ENCODE peak calls at places on chromosomes 16 and 17, in seven cellular contexts. One of them, this sample, is unnamed.

GRCh38 chr17:34146440-34147043 is 108.5 kb upstream of the CCL2 start:
- DNase-seq in neuronal stem cell: peak
- DNase-seq in H1: no peak
- DNase-seq in IMR-90: no peak
- DNase-seq in mesendoderm: peak
- DNase-seq in trophoblast cell: peak
- DNase-seq in mesenchymal stem cell: no peak
- DNase-seq in this sample: peak

GRCh38 chr17:17683710-17684365 is 2.6 kb downstream of the RAI1 start:
- DNase-seq in mesendoderm: no peak
- DNase-seq in H1: no peak
- DNase-seq in IMR-90: no peak
- DNase-seq in mesenchymal stem cell: peak
- DNase-seq in neuronal stem cell: no peak
- DNase-seq in trophoblast cell: no peak
- DNase-seq in this sample: no peak

GRCh38 chr16:85360323-85361277 is 248.3 kb upstream of the CIBAR2 start:
- DNase-seq in mesendoderm: no peak
- DNase-seq in IMR-90: no peak
- DNase-seq in trophoblast cell: peak
- DNase-seq in mesenchymal stem cell: peak
- DNase-seq in neuronal stem cell: no peak
- DNase-seq in H1: no peak
- DNase-seq in this sample: no peak

GRCh38 chr16:67848118-67848517 is 625 bp upstream of the CENPT start:
- DNase-seq in IMR-90: no peak
- DNase-seq in neuronal stem cell: no peak
- DNase-seq in mesenchymal stem cell: no peak
- DNase-seq in H1: no peak
- DNase-seq in trophoblast cell: no peak
- DNase-seq in mesendoderm: no peak
- DNase-seq in this sample: no peak

GRCh38 chr16:71867934-71868333 is 16.0 kb downstream of the ZNF821 start:
- DNase-seq in mesendoderm: peak
- DNase-seq in mesenchymal stem cell: no peak
- DNase-seq in IMR-90: no peak
- DNase-seq in neuronal stem cell: no peak
- DNase-seq in H1: no peak
- DNase-seq in trophoblast cell: no peak
- DNase-seq in this sample: peak

GRCh38 chr16:71896688-71897368 is 1.5 kb downstream of the IST1 start:
- DNase-seq in mesenchymal stem cell: no peak
- DNase-seq in mesendoderm: no peak
- DNase-seq in neuronal stem cell: no peak
- DNase-seq in H1: no peak
- DNase-seq in IMR-90: no peak
- DNase-seq in trophoblast cell: peak
- DNase-seq in this sample: no peak

GRCh38 chr17:58344047-58344790 is 7.8 kb downstream of the SUPT4H1 start:
- DNase-seq in neuronal stem cell: no peak
- DNase-seq in H1: no peak
- DNase-seq in IMR-90: no peak
- DNase-seq in mesendoderm: no peak
- DNase-seq in mesenchymal stem cell: no peak
- DNase-seq in trophoblast cell: peak
- DNase-seq in this sample: no peak

GRCh38 chr17:59311051-59311468 is 20.4 kb upstream of the YPEL2 start:
- DNase-seq in mesenchymal stem cell: peak
- DNase-seq in trophoblast cell: peak
- DNase-seq in mesendoderm: peak
- DNase-seq in neuronal stem cell: peak
- DNase-seq in H1: no peak
- DNase-seq in IMR-90: peak
- DNase-seq in this sample: peak

GRCh38 chr17:34171245-34171818 is 83.8 kb upstream of the CCL2 start:
- DNase-seq in mesendoderm: peak
- DNase-seq in H1: no peak
- DNase-seq in neuronal stem cell: peak
- DNase-seq in IMR-90: peak
- DNase-seq in mesenchymal stem cell: peak
- DNase-seq in trophoblast cell: peak
- DNase-seq in this sample: peak

GRCh38 chr16:51155901-51156810 is 5.1 kb upstream of the SALL1 start:
- DNase-seq in mesenchymal stem cell: peak
- DNase-seq in mesendoderm: peak
- DNase-seq in IMR-90: peak
- DNase-seq in trophoblast cell: no peak
- DNase-seq in H1: no peak
- DNase-seq in neuronal stem cell: no peak
- DNase-seq in this sample: no peak

GRCh38 chr16:66291833-66292232 is 74.7 kb upstream of the CDH5 start:
- DNase-seq in trophoblast cell: no peak
- DNase-seq in mesenchymal stem cell: no peak
- DNase-seq in neuronal stem cell: no peak
- DNase-seq in IMR-90: no peak
- DNase-seq in mesendoderm: no peak
- DNase-seq in H1: no peak
- DNase-seq in this sample: no peak

GRCh38 chr17:62868008-62868407 is 59.9 kb upstream of the MARCHF10 start:
- DNase-seq in mesendoderm: no peak
- DNase-seq in trophoblast cell: peak
- DNase-seq in H1: no peak
- DNase-seq in neuronal stem cell: no peak
- DNase-seq in mesenchymal stem cell: no peak
- DNase-seq in IMR-90: no peak
- DNase-seq in this sample: no peak

GRCh38 chr17:45034599-45034998 is 16.8 kb downstream of the DCAKD start:
- DNase-seq in H1: no peak
- DNase-seq in IMR-90: no peak
- DNase-seq in mesenchymal stem cell: no peak
- DNase-seq in trophoblast cell: no peak
- DNase-seq in mesendoderm: no peak
- DNase-seq in neuronal stem cell: no peak
- DNase-seq in this sample: no peak

GRCh38 chr16:2968368-2968737 is 795 bp upstream of the PAQR4 start:
- DNase-seq in trophoblast cell: no peak
- DNase-seq in H1: no peak
- DNase-seq in mesendoderm: no peak
- DNase-seq in neuronal stem cell: no peak
- DNase-seq in IMR-90: no peak
- DNase-seq in mesenchymal stem cell: no peak
- DNase-seq in this sample: no peak

GRCh38 chr16:67649494-67649931 is 4.6 kb downstream of the CARMIL2 start:
- DNase-seq in IMR-90: no peak
- DNase-seq in mesenchymal stem cell: no peak
- DNase-seq in mesendoderm: peak
- DNase-seq in H1: no peak
- DNase-seq in trophoblast cell: peak
- DNase-seq in neuronal stem cell: peak
- DNase-seq in this sample: peak

GRCh38 chr17:68821860-68822693 is 133.1 kb downstream of the ABCA8 start:
- DNase-seq in neuronal stem cell: no peak
- DNase-seq in mesenchymal stem cell: peak
- DNase-seq in mesendoderm: no peak
- DNase-seq in H1: no peak
- DNase-seq in trophoblast cell: peak
- DNase-seq in IMR-90: peak
- DNase-seq in this sample: no peak

GRCh38 chr17:27878776-27879562 is 14.2 kb downstream of the LYRM9 start:
- DNase-seq in IMR-90: no peak
- DNase-seq in mesenchymal stem cell: no peak
- DNase-seq in mesendoderm: no peak
- DNase-seq in H1: no peak
- DNase-seq in neuronal stem cell: no peak
- DNase-seq in trophoblast cell: peak
- DNase-seq in this sample: no peak

GRCh38 chr17:21841839-21842238 is 149.5 kb downstream of the KCNJ18 start:
- DNase-seq in neuronal stem cell: no peak
- DNase-seq in mesenchymal stem cell: no peak
- DNase-seq in IMR-90: no peak
- DNase-seq in mesendoderm: no peak
- DNase-seq in trophoblast cell: no peak
- DNase-seq in H1: no peak
- DNase-seq in this sample: no peak

GRCh38 chr16:81394966-81395655 is 49.5 kb upstream of the CMIP start:
- DNase-seq in mesenchymal stem cell: no peak
- DNase-seq in IMR-90: no peak
- DNase-seq in neuronal stem cell: no peak
- DNase-seq in trophoblast cell: peak
- DNase-seq in mesendoderm: no peak
- DNase-seq in H1: no peak
- DNase-seq in this sample: no peak

GRCh38 chr17:6303664-6304063 is 131.3 kb downstream of the AIPL1 start:
- DNase-seq in neuronal stem cell: peak
- DNase-seq in mesendoderm: peak
- DNase-seq in IMR-90: no peak
- DNase-seq in trophoblast cell: peak
- DNase-seq in mesenchymal stem cell: peak
- DNase-seq in H1: no peak
- DNase-seq in this sample: peak

GRCh38 chr16:54462151-54462651 is 175.6 kb upstream of the IRX3 start:
- DNase-seq in mesenchymal stem cell: no peak
- DNase-seq in neuronal stem cell: no peak
- DNase-seq in H1: no peak
- DNase-seq in IMR-90: no peak
- DNase-seq in trophoblast cell: no peak
- DNase-seq in mesendoderm: no peak
- DNase-seq in this sample: no peak

DNA sequence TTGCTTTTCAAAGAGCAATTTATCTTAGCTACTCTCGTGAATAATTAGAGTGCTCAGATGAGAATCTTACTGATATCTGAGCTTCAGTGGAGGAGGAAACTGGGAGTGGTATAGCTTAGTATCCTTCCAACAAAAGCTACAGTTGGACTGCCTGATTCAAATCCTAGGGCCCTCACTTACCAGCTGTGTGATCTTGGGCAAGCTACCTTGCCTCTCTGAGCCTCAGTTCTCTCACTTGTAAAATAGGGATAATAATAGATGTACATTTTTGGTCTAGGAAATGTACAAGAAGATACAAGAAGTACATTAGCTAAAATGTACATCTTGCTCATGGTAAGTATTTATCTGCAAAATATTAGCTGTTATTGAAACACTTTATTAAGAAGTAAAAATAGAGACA is 502.0 kb downstream of the HAPSTR1 start:
- DNase-seq in trophoblast cell: no peak
- DNase-seq in H1: no peak
- DNase-seq in mesendoderm: no peak
- DNase-seq in neuronal stem cell: no peak
- DNase-seq in mesenchymal stem cell: no peak
- DNase-seq in IMR-90: no peak
- DNase-seq in this sample: no peak
- H2BK120ac ChIP-seq in trophoblast cell: no peak
- H2BK120ac ChIP-seq in H1: no peak
- H2BK120ac ChIP-seq in mesendoderm: no peak
- H2BK120ac ChIP-seq in neuronal stem cell: no peak
- H2BK120ac ChIP-seq in mesenchymal stem cell: no peak
- H2BK120ac ChIP-seq in IMR-90: no peak
- H2BK120ac ChIP-seq in this sample: no peak

GRCh38 chr16:20320178-20320577 is 7.1 kb downstream of the GP2 start:
- DNase-seq in trophoblast cell: no peak
- DNase-seq in mesenchymal stem cell: no peak
- DNase-seq in mesendoderm: no peak
- DNase-seq in IMR-90: no peak
- DNase-seq in H1: no peak
- DNase-seq in neuronal stem cell: no peak
- DNase-seq in this sample: no peak
- H2BK120ac ChIP-seq in trophoblast cell: no peak
- H2BK120ac ChIP-seq in mesenchymal stem cell: no peak
- H2BK120ac ChIP-seq in mesendoderm: no peak
- H2BK120ac ChIP-seq in IMR-90: no peak
- H2BK120ac ChIP-seq in H1: no peak
- H2BK120ac ChIP-seq in neuronal stem cell: no peak
- H2BK120ac ChIP-seq in this sample: no peak

GRCh38 chr17:14004927-14005630 is 64.2 kb upstream of the COX10 start:
- DNase-seq in neuronal stem cell: no peak
- DNase-seq in trophoblast cell: peak
- DNase-seq in mesendoderm: no peak
- DNase-seq in IMR-90: no peak
- DNase-seq in H1: no peak
- DNase-seq in mesenchymal stem cell: no peak
- DNase-seq in this sample: no peak
- H2BK120ac ChIP-seq in neuronal stem cell: no peak
- H2BK120ac ChIP-seq in trophoblast cell: no peak
- H2BK120ac ChIP-seq in mesendoderm: no peak
- H2BK120ac ChIP-seq in IMR-90: no peak
- H2BK120ac ChIP-seq in H1: no peak
- H2BK120ac ChIP-seq in mesenchymal stem cell: no peak
- H2BK120ac ChIP-seq in this sample: no peak

GRCh38 chr17:47634870-47635269 is 14.8 kb upstream of the KPNB1 start:
- DNase-seq in trophoblast cell: no peak
- DNase-seq in H1: no peak
- DNase-seq in mesenchymal stem cell: no peak
- DNase-seq in mesendoderm: no peak
- DNase-seq in neuronal stem cell: no peak
- DNase-seq in IMR-90: no peak
- DNase-seq in this sample: no peak

GRCh38 chr17:47630614-47631013 is 19.1 kb upstream of the KPNB1 start:
- DNase-seq in IMR-90: no peak
- DNase-seq in neuronal stem cell: no peak
- DNase-seq in H1: no peak
- DNase-seq in mesenchymal stem cell: no peak
- DNase-seq in trophoblast cell: no peak
- DNase-seq in mesendoderm: no peak
- DNase-seq in this sample: no peak

GRCh38 chr17:47633996-47634395 is 15.7 kb upstream of the KPNB1 start:
- DNase-seq in mesenchymal stem cell: no peak
- DNase-seq in neuronal stem cell: no peak
- DNase-seq in IMR-90: no peak
- DNase-seq in trophoblast cell: no peak
- DNase-seq in H1: no peak
- DNase-seq in mesendoderm: no peak
- DNase-seq in this sample: no peak

GRCh38 chr17:47635734-47636133 is 14.0 kb upstream of the KPNB1 start:
- DNase-seq in IMR-90: no peak
- DNase-seq in trophoblast cell: no peak
- DNase-seq in mesendoderm: no peak
- DNase-seq in neuronal stem cell: no peak
- DNase-seq in H1: no peak
- DNase-seq in mesenchymal stem cell: no peak
- DNase-seq in this sample: no peak

DNA sequence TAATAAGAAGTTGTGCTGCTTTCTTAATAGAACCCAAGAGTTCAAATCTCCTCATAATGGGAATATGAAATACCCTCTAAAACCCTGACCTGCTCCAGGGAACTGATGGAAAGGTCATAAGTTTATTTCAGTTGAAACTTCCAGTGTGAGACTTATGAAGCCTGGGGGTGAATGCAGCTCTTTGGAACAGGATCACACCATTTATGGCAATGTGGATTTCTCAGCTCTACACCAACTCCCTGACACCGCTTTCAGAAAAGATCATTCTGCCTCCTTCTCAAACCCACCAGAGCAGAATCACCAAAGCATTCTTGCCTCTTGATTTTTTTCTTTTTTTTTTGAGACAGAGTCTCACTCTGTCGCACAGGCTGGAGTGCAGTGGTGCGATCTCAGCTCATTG is 16.7 kb upstream of the KPNB1 start:
- DNase-seq in IMR-90: no peak
- DNase-seq in H1: no peak
- DNase-seq in trophoblast cell: no peak
- DNase-seq in mesenchymal stem cell: no peak
- DNase-seq in neuronal stem cell: no peak
- DNase-seq in mesendoderm: no peak
- DNase-seq in this sample: no peak
- H2BK120ac ChIP-seq in IMR-90: no peak
- H2BK120ac ChIP-seq in H1: no peak
- H2BK120ac ChIP-seq in trophoblast cell: no peak
- H2BK120ac ChIP-seq in mesenchymal stem cell: no peak
- H2BK120ac ChIP-seq in neuronal stem cell: no peak
- H2BK120ac ChIP-seq in mesendoderm: no peak
- H2BK120ac ChIP-seq in this sample: no peak